ENCODE peak calls at places on chromosomes 16 and 17, in four cellular contexts. Y, T, M and V are unnamed samples.

GRCh38 chr17:77096570-77097214 is 44.1 kb upstream of the SEC14L1 start:
- DNase-seq in T (no peak), Y (no peak), M (no peak), V (no peak)

GRCh38 chr17:41959030-41959335 is 7.6 kb upstream of the CNP start:
- DNase-seq in Y (no peak), M (no peak), T (no peak), V (no peak)

GRCh38 chr16:6558661-6559060 is 774.0 kb upstream of the RBFOX1 start:
- DNase-seq in T (no peak), Y (no peak), M (no peak), V (no peak)

GRCh38 chr16:80591071-80591935 is 50.5 kb downstream of the DYNLRB2 start:
- DNase-seq in Y (no peak), M (no peak), T (no peak), V (no peak)

GRCh38 chr17:57121308-57122042 is 36.4 kb downstream of the AKAP1 start:
- DNase-seq in T (peak; percentile 54), Y (no peak), M (peak; percentile 31), V (no peak)

GRCh38 chr16:27024010-27024409 is 42.7 kb upstream of the C16orf82 start:
- DNase-seq in M (no peak), T (no peak), Y (no peak), V (no peak)

GRCh38 chr16:3038896-3039295 is 2.2 kb upstream of the BICDL2 start:
- DNase-seq in Y (no peak), M (no peak), T (no peak), V (no peak)

GRCh38 chr16:5065368-5065767 is 388 bp downstream of the C16orf89 start:
- DNase-seq in T (no peak), M (no peak), Y (no peak), V (no peak)

GRCh38 chr16:54277845-54278703 is 8.5 kb downstream of the IRX3 start:
- DNase-seq in M (no peak), T (no peak), Y (no peak), V (no peak)

GRCh38 chr16:87628940-87629339 is 26.6 kb downstream of the JPH3 start:
- DNase-seq in Y (no peak), T (no peak), M (peak; percentile 21), V (peak; percentile 66)

GRCh38 chr16:78184554-78185183 is 85.2 kb downstream of the WWOX start:
- DNase-seq in T (no peak), Y (no peak), M (no peak), V (no peak)

GRCh38 chr16:27406729-27407128 is 4.8 kb downstream of the IL21R start:
- DNase-seq in M (no peak), T (no peak), Y (no peak), V (no peak)

GRCh38 chr17:57557793-57558681 is 187.1 kb downstream of the CCDC182 start:
- DNase-seq in T (no peak), Y (no peak), M (no peak), V (no peak)

GRCh38 chr16:77868478-77868877 is 80.1 kb downstream of the VAT1L start:
- DNase-seq in T (no peak), Y (peak; percentile 8), M (no peak), V (no peak)

GRCh38 chr17:76397687-76398522 is 13.5 kb downstream of the SPHK1 start:
- DNase-seq in Y (peak; percentile 30), M (peak; percentile 87), T (peak; percentile 76), V (peak; percentile 85)

GRCh38 chr17:32494621-32495346 is 8.0 kb downstream of the CDK5R1 start:
- DNase-seq in T (no peak), Y (no peak), M (peak; percentile 71), V (no peak)

DNA sequence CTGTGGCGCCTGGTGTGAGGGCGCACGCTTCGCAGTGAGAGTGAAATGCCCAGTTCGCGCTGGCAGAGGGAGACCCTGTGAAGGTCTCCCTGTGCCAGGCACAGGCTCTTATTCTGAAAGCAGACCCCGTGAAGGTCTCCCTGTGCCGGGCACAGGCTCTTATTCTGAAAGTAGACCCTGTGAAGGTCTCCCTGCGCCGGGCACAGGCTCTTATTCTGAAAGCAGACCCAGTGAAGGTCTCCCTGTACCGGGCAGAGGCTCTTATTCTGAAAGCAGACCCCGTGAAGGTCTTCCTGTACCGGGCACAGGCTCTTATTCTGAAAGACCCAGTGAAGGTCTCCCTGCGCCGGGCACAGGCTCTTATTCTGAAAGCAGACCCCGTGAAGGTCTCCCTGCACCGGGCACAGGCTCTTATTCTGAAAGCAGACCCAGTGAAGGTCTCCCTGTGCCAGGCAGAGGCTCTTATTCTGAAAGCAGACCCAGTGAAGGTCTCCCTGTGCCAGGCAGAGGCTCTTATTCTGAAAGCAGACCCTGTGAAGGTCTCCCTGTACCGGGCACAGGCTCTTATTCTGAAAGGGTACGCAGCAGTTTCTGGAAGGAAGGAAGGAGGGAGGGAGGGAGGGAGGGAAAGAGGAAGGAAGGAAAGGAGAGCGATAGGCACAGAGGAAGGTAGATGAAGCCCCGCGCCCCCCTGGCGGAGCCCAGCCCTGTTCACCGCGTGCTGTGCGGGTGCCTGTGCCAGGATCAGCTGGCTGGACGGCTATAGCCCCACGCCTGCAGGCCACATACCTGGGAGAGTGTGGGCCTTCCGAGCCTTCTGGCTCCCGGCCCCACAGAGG is 55.3 kb downstream of the WDR45B start:
- DNase-seq in M (peak; percentile 91), Y (peak; percentile 30), T (no peak), V (no peak)
- TF ChIP-seq POLR2AphosphoS5 in M (no peak), Y (no peak), T (no peak), V (no peak)

DNA sequence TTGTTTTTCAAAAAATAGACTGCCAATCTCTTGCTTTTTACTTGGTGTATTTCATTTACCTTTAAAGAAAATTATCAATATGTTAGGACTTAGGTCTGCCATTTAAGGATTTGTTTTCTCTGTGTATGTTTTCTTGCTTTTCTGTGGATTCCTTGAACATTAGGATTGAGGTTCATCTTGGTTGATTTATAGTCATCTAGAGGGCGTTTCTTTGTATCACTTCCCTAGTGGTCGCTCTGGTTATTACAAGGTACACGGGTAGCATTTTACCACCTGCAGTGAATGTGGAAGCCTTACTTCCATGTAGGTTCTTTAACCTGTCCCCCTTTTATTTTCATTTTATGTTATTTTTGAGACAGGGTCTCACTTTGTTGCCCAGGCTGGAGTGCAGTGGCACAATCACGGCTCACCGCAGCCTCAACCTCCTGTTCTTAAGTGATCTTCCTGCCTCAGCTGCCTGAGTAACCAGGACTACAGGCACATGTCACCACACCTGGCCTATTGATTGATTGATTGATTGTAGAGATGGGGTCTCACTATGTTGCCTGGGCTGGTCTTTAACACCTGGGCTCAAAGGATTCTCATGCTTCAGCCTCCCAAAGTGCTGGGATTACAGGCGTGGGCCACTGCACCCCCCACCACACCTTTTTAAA is 35.2 kb upstream of the CBX4 start:
- DNase-seq in M (peak; percentile 32), Y (no peak), T (peak; percentile 62), V (no peak)
- TF ChIP-seq SPI1 in M (no peak), Y (no peak), T (no peak), V (peak; percentile 24)

GRCh38 chr17:27241346-27241946 is 52.5 kb upstream of the WSB1 start:
- DNase-seq in T (no peak), Y (no peak), M (peak; percentile 46), V (no peak)
- TF ChIP-seq POLR2AphosphoS5 in T (no peak), Y (no peak), M (no peak), V (no peak)

GRCh38 chr16:62194828-62195227 is 158.6 kb upstream of the CDH8 start:
- DNase-seq in M (no peak), Y (no peak), T (no peak), V (no peak)

GRCh38 chr16:62190426-62190825 is 154.2 kb upstream of the CDH8 start:
- DNase-seq in T (peak; percentile 8), M (no peak), Y (no peak), V (no peak)
- TF ChIP-seq SPI1 in T (no peak), M (no peak), Y (no peak), V (no peak)

DNA sequence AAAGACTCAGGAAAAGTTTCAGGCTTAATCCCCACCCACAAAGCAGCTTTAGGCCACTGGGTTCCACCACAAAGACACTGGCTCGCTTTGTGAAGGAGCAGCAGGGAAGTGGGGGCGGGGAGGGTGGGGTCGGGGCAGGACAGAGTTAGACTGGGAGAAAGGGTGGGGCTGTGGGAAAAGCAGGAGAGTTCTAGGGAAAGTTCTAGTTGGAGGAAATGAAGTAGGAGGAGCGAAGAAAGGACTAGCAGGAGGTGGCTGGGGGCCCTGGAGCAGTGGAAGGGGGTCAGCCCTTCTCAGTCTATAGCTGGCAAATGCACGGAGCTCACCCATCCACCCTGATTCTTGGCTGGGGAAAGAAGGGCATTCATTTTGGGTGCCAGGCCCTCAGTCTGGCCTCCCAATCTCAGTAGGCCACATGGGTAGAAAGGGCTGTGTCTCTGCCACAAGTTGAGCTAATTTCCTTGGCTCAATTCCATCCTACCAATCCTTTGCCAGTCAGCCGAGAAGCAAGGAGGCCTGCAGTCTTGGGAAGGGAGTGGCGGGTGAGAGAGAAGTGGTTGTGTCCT is 4.6 kb downstream of the INPP5K start:
- DNase-seq in T (peak; percentile 26), M (no peak), Y (no peak), V (no peak)
- TF ChIP-seq POLR2AphosphoS5 in T (no peak), M (no peak), Y (no peak), V (no peak)

GRCh38 chr16:266258-267164 is 9.2 kb downstream of the RGS11 start:
- DNase-seq in Y (no peak), M (no peak), T (no peak), V (no peak)
- TF ChIP-seq SPI1 in Y (no peak), M (no peak), T (no peak), V (no peak)

DNA sequence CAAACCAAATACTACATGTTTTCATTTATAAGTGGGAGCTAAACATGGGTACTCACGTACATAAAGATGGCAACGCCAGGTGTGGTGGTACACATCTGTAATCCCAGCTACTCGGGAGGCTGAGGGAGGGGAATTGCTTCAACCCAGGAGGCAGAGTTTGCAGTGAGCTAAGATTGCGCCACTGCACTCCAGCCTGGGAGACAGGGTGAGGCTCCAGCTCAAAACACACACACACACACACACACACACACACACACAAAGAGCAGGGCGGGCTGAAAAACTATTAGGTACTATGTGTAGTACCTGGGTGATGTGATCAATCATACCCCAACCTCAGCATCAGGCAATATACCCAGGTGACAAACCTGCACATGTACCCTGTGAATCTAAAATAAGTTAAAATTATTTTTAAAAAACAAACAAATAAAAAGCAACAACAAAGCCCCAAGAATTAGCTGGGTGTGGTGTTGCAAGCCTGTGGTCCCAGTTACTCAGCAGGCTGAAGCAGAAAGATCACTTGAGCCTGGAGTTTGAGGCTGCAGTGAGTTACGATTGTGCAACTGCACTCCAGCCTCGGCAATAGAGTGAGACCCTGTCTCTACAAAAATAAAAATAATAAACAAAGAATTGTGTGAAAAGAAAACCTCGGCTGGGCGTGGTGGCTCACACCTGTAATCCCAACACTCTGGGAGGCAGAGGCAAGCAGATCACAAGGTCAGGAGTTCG is 11.9 kb upstream of the FAAP100 start:
- DNase-seq in Y (no peak), T (no peak), M (peak; percentile 88), V (no peak)
- TF ChIP-seq POLR2AphosphoS5 in Y (no peak), T (no peak), M (peak; percentile 47), V (no peak)

GRCh38 chr17:44086364-44087311 is 16.1 kb downstream of the G6PC3 start:
- DNase-seq in Y (no peak), M (no peak), T (peak; percentile 95), V (no peak)

GRCh38 chr17:44087319-44087718 is 16.8 kb downstream of the G6PC3 start:
- DNase-seq in M (no peak), T (no peak), Y (no peak), V (no peak)

GRCh38 chr17:44084131-44084538 is 13.6 kb downstream of the G6PC3 start:
- DNase-seq in M (peak; percentile 21), T (peak; percentile 50), Y (no peak), V (no peak)

GRCh38 chr17:44083250-44083849 is 12.8 kb downstream of the G6PC3 start:
- DNase-seq in Y (no peak), T (no peak), M (peak; percentile 21), V (no peak)

GRCh38 chr17:44084921-44085320 is 14.4 kb downstream of the G6PC3 start:
- DNase-seq in Y (no peak), T (no peak), M (no peak), V (no peak)
- TF ChIP-seq SPI1 in Y (no peak), T (no peak), M (no peak), V (no peak)

GRCh38 chr17:39357978-39358377 is 43.4 kb downstream of the FBXL20 start:
- DNase-seq in Y (no peak), T (no peak), M (no peak), V (no peak)
- TF ChIP-seq POLR2AphosphoS5 in Y (no peak), T (no peak), M (no peak), V (no peak)